ENCODE peak calls at places on chromosomes 6 and 20, in six cellular contexts. L, A, B, K, S and J are unnamed samples.

GRCh38 chr6:10268661-10269060 is 146.2 kb downstream of the TFAP2A start:
- DNase-seq in S (no peak), L (no peak), A (no peak), B (no peak), K (no peak), J (no peak)

GRCh38 chr20:49909499-49910339 is 5.6 kb downstream of the SPATA2 start:
- DNase-seq in L (no peak), K (no peak), S (no peak), A (no peak), B (no peak), J (no peak)

GRCh38 chr20:54004397-54004940 is 65.9 kb downstream of the BCAS1 start:
- DNase-seq in A (no peak), L (peak; percentile 89), B (no peak), K (no peak), S (no peak), J (no peak)

GRCh38 chr6:129938242-129939020 is 77.3 kb upstream of the TMEM244 start:
- DNase-seq in A (no peak), L (no peak), S (no peak), K (no peak), B (no peak), J (no peak)

GRCh38 chr20:52303281-52303950 is 111.8 kb upstream of the ZFP64 start:
- DNase-seq in A (no peak), K (no peak), L (no peak), S (no peak), B (no peak), J (no peak)

GRCh38 chr6:127864701-127865100 is 36.2 kb downstream of the THEMIS start:
- DNase-seq in A (no peak), L (no peak), K (no peak), S (no peak), B (no peak), J (no peak)

GRCh38 chr20:13221673-13222318 is 722 bp downstream of the ISM1 start:
- DNase-seq in S (peak; percentile 62), B (no peak), L (peak; percentile 80), K (peak; percentile 52), A (peak; percentile 74), J (peak; percentile 6)

GRCh38 chr20:23241416-23241815 is 109.2 kb upstream of the NXT1 start:
- DNase-seq in L (no peak), S (no peak), B (no peak), A (no peak), K (no peak), J (no peak)

GRCh38 chr6:111925296-111925695 is 52.0 kb upstream of the FYN start:
- DNase-seq in B (peak; percentile 41), S (no peak), A (peak; percentile 62), K (no peak), L (peak; percentile 62), J (no peak)

GRCh38 chr20:58583141-58583540 is 67.9 kb upstream of the APCDD1L start:
- DNase-seq in K (no peak), B (no peak), S (no peak), L (no peak), A (peak; percentile 50), J (no peak)

GRCh38 chr6:10521104-10521808 is at the start of gene GCNT2:
- DNase-seq in L (no peak), S (no peak), A (peak; percentile 28), K (no peak), B (no peak), J (peak; percentile 89)

GRCh38 chr20:56839791-56840190 is 210.7 kb downstream of the TFAP2C start:
- DNase-seq in K (no peak), S (no peak), L (no peak), B (no peak), A (peak; percentile 7), J (no peak)

GRCh38 chr20:36384022-36384619 is 78.0 kb downstream of the DLGAP4 start:
- DNase-seq in A (peak; percentile 43), S (no peak), B (no peak), L (peak; percentile 45), K (no peak), J (no peak)

GRCh38 chr20:63376283-63377250 is 15.4 kb upstream of the CHRNA4 start:
- DNase-seq in B (no peak), A (no peak), K (no peak), S (no peak), L (no peak), J (no peak)

GRCh38 chr6:16511723-16512584 is 249.3 kb downstream of the ATXN1 start:
- DNase-seq in K (no peak), L (peak; percentile 70), B (no peak), A (no peak), S (no peak), J (no peak)

GRCh38 chr6:105431226-105431625 is 28.3 kb upstream of the PREP start:
- DNase-seq in K (no peak), S (no peak), B (no peak), L (peak; percentile 63), A (peak; percentile 69), J (no peak)

GRCh38 chr20:17281478-17281877 is 54.6 kb downstream of the PCSK2 start:
- DNase-seq in K (no peak), A (no peak), S (no peak), B (no peak), L (peak; percentile 44), J (no peak)

GRCh38 chr6:108734336-108734922 is 113.8 kb upstream of the ARMC2 start:
- DNase-seq in B (no peak), K (no peak), A (no peak), L (peak; percentile 52), S (no peak), J (no peak)